ENCODE peak calls at places on chromosomes 2 and 18, in nine cellular contexts. One of them, this sample, is unnamed.
A peak's percentile ranks its signal among the peaks of the same experiment; 100 is the strongest.

GRCh38 chr2:17934721-17935120 is 56.3 kb downstream of the KCNS3 start:
- DNase-seq in CD8-positive, alpha-beta T cell: no peak
- DNase-seq in OCI-LY7: no peak
- DNase-seq in astrocyte: peak; percentile 91
- DNase-seq in left ventricle myocardium inferior: no peak
- DNase-seq in CD8-positive, alpha-beta memory T cell: no peak
- DNase-seq in HCT116: no peak
- DNase-seq in Caco-2: no peak
- DNase-seq in cardiac muscle cell: no peak
- DNase-seq in this sample: peak; percentile 6

GRCh38 chr2:101883860-101884259 is 107.9 kb upstream of the IL1R2 start:
- DNase-seq in CD8-positive, alpha-beta T cell: no peak
- DNase-seq in OCI-LY7: peak; percentile 34
- DNase-seq in astrocyte: peak; percentile 39
- DNase-seq in left ventricle myocardium inferior: no peak
- DNase-seq in CD8-positive, alpha-beta memory T cell: no peak
- DNase-seq in HCT116: peak; percentile 8
- DNase-seq in Caco-2: peak; percentile 62
- DNase-seq in cardiac muscle cell: peak; percentile 31
- DNase-seq in this sample: peak; percentile 57

GRCh38 chr2:47043142-47043890 is 111.8 kb downstream of the STPG4 start:
- DNase-seq in CD8-positive, alpha-beta T cell: no peak
- DNase-seq in OCI-LY7: no peak
- DNase-seq in astrocyte: peak; percentile 93
- DNase-seq in left ventricle myocardium inferior: peak; percentile 61
- DNase-seq in CD8-positive, alpha-beta memory T cell: no peak
- DNase-seq in HCT116: peak; percentile 83
- DNase-seq in Caco-2: peak; percentile 74
- DNase-seq in cardiac muscle cell: no peak
- DNase-seq in this sample: peak; percentile 94

GRCh38 chr2:100875516-100876230 is 55.7 kb downstream of the NPAS2 start:
- DNase-seq in CD8-positive, alpha-beta T cell: no peak
- DNase-seq in OCI-LY7: no peak
- DNase-seq in astrocyte: peak; percentile 79
- DNase-seq in left ventricle myocardium inferior: no peak
- DNase-seq in CD8-positive, alpha-beta memory T cell: no peak
- DNase-seq in HCT116: no peak
- DNase-seq in Caco-2: peak; percentile 45
- DNase-seq in cardiac muscle cell: no peak
- DNase-seq in this sample: no peak

GRCh38 chr2:172947461-172947860 is 128.2 kb upstream of the MAP3K20 start:
- DNase-seq in CD8-positive, alpha-beta T cell: no peak
- DNase-seq in OCI-LY7: no peak
- DNase-seq in astrocyte: peak; percentile 48
- DNase-seq in left ventricle myocardium inferior: no peak
- DNase-seq in CD8-positive, alpha-beta memory T cell: no peak
- DNase-seq in HCT116: no peak
- DNase-seq in Caco-2: no peak
- DNase-seq in cardiac muscle cell: no peak
- DNase-seq in this sample: no peak

GRCh38 chr2:8588831-8589191 is 93.0 kb upstream of the ID2 start:
- DNase-seq in CD8-positive, alpha-beta T cell: no peak
- DNase-seq in OCI-LY7: no peak
- DNase-seq in astrocyte: no peak
- DNase-seq in left ventricle myocardium inferior: no peak
- DNase-seq in CD8-positive, alpha-beta memory T cell: no peak
- DNase-seq in HCT116: no peak
- DNase-seq in Caco-2: no peak
- DNase-seq in cardiac muscle cell: no peak
- DNase-seq in this sample: no peak

GRCh38 chr2:42196403-42197267 is 27.5 kb downstream of the EML4 start:
- DNase-seq in CD8-positive, alpha-beta T cell: peak; percentile 27
- DNase-seq in OCI-LY7: peak; percentile 70
- DNase-seq in astrocyte: peak; percentile 47
- DNase-seq in left ventricle myocardium inferior: no peak
- DNase-seq in CD8-positive, alpha-beta memory T cell: no peak
- DNase-seq in HCT116: peak; percentile 22
- DNase-seq in Caco-2: peak; percentile 77
- DNase-seq in cardiac muscle cell: peak; percentile 55
- DNase-seq in this sample: peak; percentile 35

GRCh38 chr2:69618362-69618761 is 25.2 kb downstream of the AAK1 start:
- DNase-seq in CD8-positive, alpha-beta T cell: no peak
- DNase-seq in OCI-LY7: no peak
- DNase-seq in astrocyte: peak; percentile 24
- DNase-seq in left ventricle myocardium inferior: no peak
- DNase-seq in CD8-positive, alpha-beta memory T cell: no peak
- DNase-seq in HCT116: no peak
- DNase-seq in Caco-2: no peak
- DNase-seq in cardiac muscle cell: no peak
- DNase-seq in this sample: no peak

GRCh38 chr2:1024981-1025380 is 74.3 kb downstream of the SNTG2 start:
- DNase-seq in CD8-positive, alpha-beta T cell: no peak
- DNase-seq in OCI-LY7: no peak
- DNase-seq in astrocyte: no peak
- DNase-seq in left ventricle myocardium inferior: no peak
- DNase-seq in CD8-positive, alpha-beta memory T cell: no peak
- DNase-seq in HCT116: no peak
- DNase-seq in Caco-2: no peak
- DNase-seq in cardiac muscle cell: no peak
- DNase-seq in this sample: peak; percentile 7

GRCh38 chr18:9737814-9738160 is 29.7 kb downstream of the RAB31 start:
- DNase-seq in CD8-positive, alpha-beta T cell: no peak
- DNase-seq in OCI-LY7: no peak
- DNase-seq in astrocyte: no peak
- DNase-seq in left ventricle myocardium inferior: no peak
- DNase-seq in CD8-positive, alpha-beta memory T cell: no peak
- DNase-seq in HCT116: no peak
- DNase-seq in Caco-2: no peak
- DNase-seq in cardiac muscle cell: no peak
- DNase-seq in this sample: no peak

GRCh38 chr2:192051533-192051932 is 143.2 kb downstream of the TMEFF2 start:
- DNase-seq in CD8-positive, alpha-beta T cell: no peak
- DNase-seq in OCI-LY7: no peak
- DNase-seq in astrocyte: no peak
- DNase-seq in left ventricle myocardium inferior: no peak
- DNase-seq in CD8-positive, alpha-beta memory T cell: no peak
- DNase-seq in HCT116: no peak
- DNase-seq in Caco-2: no peak
- DNase-seq in cardiac muscle cell: no peak
- DNase-seq in this sample: no peak

GRCh38 chr2:12534646-12535263 is 182.0 kb upstream of the TRIB2 start:
- DNase-seq in CD8-positive, alpha-beta T cell: no peak
- DNase-seq in OCI-LY7: no peak
- DNase-seq in astrocyte: peak; percentile 97
- DNase-seq in left ventricle myocardium inferior: no peak
- DNase-seq in CD8-positive, alpha-beta memory T cell: no peak
- DNase-seq in HCT116: peak; percentile 12
- DNase-seq in Caco-2: no peak
- DNase-seq in cardiac muscle cell: no peak
- DNase-seq in this sample: peak; percentile 94

GRCh38 chr2:144349674-144350073 is 170.2 kb downstream of the ZEB2 start:
- DNase-seq in CD8-positive, alpha-beta T cell: no peak
- DNase-seq in OCI-LY7: no peak
- DNase-seq in astrocyte: no peak
- DNase-seq in left ventricle myocardium inferior: no peak
- DNase-seq in CD8-positive, alpha-beta memory T cell: no peak
- DNase-seq in HCT116: no peak
- DNase-seq in Caco-2: no peak
- DNase-seq in cardiac muscle cell: no peak
- DNase-seq in this sample: no peak
- H3K4me1 ChIP-seq in CD8-positive, alpha-beta T cell: no peaks in the 10 kb centered on the region
- H3K4me1 ChIP-seq in OCI-LY7: no peaks in the 10 kb centered on the region
- H3K4me1 ChIP-seq in astrocyte: peaks cover 14% of the 10 kb centered on the region
- H3K4me1 ChIP-seq in left ventricle myocardium inferior: peaks cover 22% of the 10 kb centered on the region
- H3K4me1 ChIP-seq in CD8-positive, alpha-beta memory T cell: no peaks in the 10 kb centered on the region
- H3K4me1 ChIP-seq in HCT116: peaks cover 2% of the 10 kb centered on the region
- H3K4me1 ChIP-seq in Caco-2: peaks cover 4% of the 10 kb centered on the region
- H3K4me1 ChIP-seq in cardiac muscle cell: peaks cover 8% of the 10 kb centered on the region
- H3K4me1 ChIP-seq in this sample: no peaks in the 10 kb centered on the region

DNA sequence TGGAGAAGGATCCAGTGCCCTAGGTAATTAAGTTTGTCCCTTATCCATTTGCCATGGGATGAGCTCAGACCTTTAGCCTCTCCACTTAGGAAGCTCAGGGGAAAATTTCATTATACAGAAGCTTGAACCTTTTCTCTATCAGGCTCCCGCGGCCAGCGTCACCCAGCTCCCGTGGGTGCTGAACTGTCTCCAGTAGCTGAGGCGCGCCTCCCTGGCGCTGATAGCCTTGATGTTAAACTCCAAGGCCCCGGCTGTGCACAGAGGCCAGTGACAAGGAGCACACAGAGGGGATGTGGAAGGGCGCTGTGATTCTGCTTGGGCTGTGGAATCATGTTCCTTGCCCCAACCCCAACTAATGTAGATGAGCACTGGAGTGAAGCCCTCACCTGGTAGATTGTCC is 50.8 kb downstream of the NRP2 start:
- DNase-seq in CD8-positive, alpha-beta T cell: no peak
- DNase-seq in OCI-LY7: no peak
- DNase-seq in astrocyte: no peak
- DNase-seq in left ventricle myocardium inferior: no peak
- DNase-seq in CD8-positive, alpha-beta memory T cell: no peak
- DNase-seq in HCT116: no peak
- DNase-seq in Caco-2: no peak
- DNase-seq in cardiac muscle cell: no peak
- DNase-seq in this sample: no peak
- H3K4me1 ChIP-seq in CD8-positive, alpha-beta T cell: no peaks in the 10 kb centered on the region
- H3K4me1 ChIP-seq in OCI-LY7: no peaks in the 10 kb centered on the region
- H3K4me1 ChIP-seq in astrocyte: peaks cover 48% of the 10 kb centered on the region
- H3K4me1 ChIP-seq in left ventricle myocardium inferior: peaks cover 16% of the 10 kb centered on the region
- H3K4me1 ChIP-seq in CD8-positive, alpha-beta memory T cell: no peaks in the 10 kb centered on the region
- H3K4me1 ChIP-seq in HCT116: peaks cover 4% of the 10 kb centered on the region
- H3K4me1 ChIP-seq in Caco-2: peaks cover 29% of the 10 kb centered on the region
- H3K4me1 ChIP-seq in cardiac muscle cell: peaks cover 8% of the 10 kb centered on the region
- H3K4me1 ChIP-seq in this sample: peaks cover 7% of the 10 kb centered on the region

DNA sequence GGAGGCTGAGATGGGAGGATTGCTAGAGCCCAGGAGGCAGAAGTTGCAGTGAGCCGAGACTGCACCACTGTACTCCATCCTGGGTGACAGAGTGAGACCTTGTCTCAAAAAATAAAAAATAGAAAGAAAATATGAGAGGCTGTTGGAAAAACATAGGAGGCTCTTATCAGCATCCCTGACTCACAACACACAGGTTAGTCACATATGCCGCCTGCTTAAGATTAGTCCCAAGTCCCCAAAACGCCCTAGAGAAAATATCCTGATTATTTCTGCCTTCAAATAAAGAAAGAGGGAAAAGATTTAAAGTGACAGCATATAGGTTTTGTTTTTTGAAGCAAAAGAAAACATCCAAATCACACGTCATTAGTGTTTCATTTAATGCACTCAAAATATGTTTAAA is 29.8 kb upstream of the GALM start:
- DNase-seq in CD8-positive, alpha-beta T cell: no peak
- DNase-seq in OCI-LY7: no peak
- DNase-seq in astrocyte: no peak
- DNase-seq in left ventricle myocardium inferior: no peak
- DNase-seq in CD8-positive, alpha-beta memory T cell: no peak
- DNase-seq in HCT116: no peak
- DNase-seq in Caco-2: no peak
- DNase-seq in cardiac muscle cell: no peak
- DNase-seq in this sample: no peak
- H3K4me1 ChIP-seq in CD8-positive, alpha-beta T cell: peaks cover 4% of the 10 kb centered on the region
- H3K4me1 ChIP-seq in OCI-LY7: peaks cover 29% of the 10 kb centered on the region
- H3K4me1 ChIP-seq in astrocyte: no peaks in the 10 kb centered on the region
- H3K4me1 ChIP-seq in left ventricle myocardium inferior: no peaks in the 10 kb centered on the region
- H3K4me1 ChIP-seq in CD8-positive, alpha-beta memory T cell: no peaks in the 10 kb centered on the region
- H3K4me1 ChIP-seq in HCT116: no peaks in the 10 kb centered on the region
- H3K4me1 ChIP-seq in Caco-2: no peaks in the 10 kb centered on the region
- H3K4me1 ChIP-seq in cardiac muscle cell: peaks cover 9% of the 10 kb centered on the region
- H3K4me1 ChIP-seq in this sample: no peaks in the 10 kb centered on the region

DNA sequence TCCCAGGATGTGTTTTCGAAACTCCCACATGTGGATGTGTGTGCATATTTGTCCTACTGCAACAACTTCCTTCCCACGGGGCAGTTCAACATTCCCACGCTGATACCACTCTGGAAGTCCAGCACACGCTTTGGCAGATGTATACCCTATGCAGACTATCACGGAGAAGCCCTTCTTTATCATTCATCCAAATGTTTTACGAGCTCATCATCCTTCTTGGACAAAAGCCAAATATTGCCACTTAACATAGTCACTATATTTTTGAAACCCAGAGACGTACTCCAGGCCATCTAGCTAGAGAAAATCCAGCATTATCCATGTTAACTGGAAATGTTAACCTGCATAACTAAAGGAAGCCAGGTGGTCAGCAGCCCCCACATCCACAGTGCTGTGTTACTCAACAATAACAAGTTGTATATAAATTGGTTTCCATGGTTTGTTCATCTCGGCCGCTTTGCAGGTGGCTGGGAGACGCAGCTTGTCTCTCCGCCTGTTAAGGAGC is 131.5 kb downstream of the ZNF532 start:
- DNase-seq in CD8-positive, alpha-beta T cell: no peak
- DNase-seq in OCI-LY7: no peak
- DNase-seq in astrocyte: peak; percentile 96
- DNase-seq in left ventricle myocardium inferior: no peak
- DNase-seq in CD8-positive, alpha-beta memory T cell: no peak
- DNase-seq in HCT116: no peak
- DNase-seq in Caco-2: no peak
- DNase-seq in cardiac muscle cell: no peak
- DNase-seq in this sample: no peak
- H3K4me1 ChIP-seq in CD8-positive, alpha-beta T cell: no peaks in the 10 kb centered on the region
- H3K4me1 ChIP-seq in OCI-LY7: peaks cover 15% of the 10 kb centered on the region
- H3K4me1 ChIP-seq in astrocyte: peaks cover 70% of the 10 kb centered on the region
- H3K4me1 ChIP-seq in left ventricle myocardium inferior: peaks cover 83% of the 10 kb centered on the region
- H3K4me1 ChIP-seq in CD8-positive, alpha-beta memory T cell: no peaks in the 10 kb centered on the region
- H3K4me1 ChIP-seq in HCT116: peaks cover 4% of the 10 kb centered on the region
- H3K4me1 ChIP-seq in Caco-2: no peaks in the 10 kb centered on the region
- H3K4me1 ChIP-seq in cardiac muscle cell: no peaks in the 10 kb centered on the region
- H3K4me1 ChIP-seq in this sample: peaks cover 59% of the 10 kb centered on the region